ENCODE peak calls at places on chromosomes 13 and 19, in five cellular contexts. R is PC-3, B is endothelial cell of umbilical vein, Y is mucosa of descending colon, T is tibial artery. E is an unnamed sample. For H3K9me3, the result is how much of the 10 kb centered on the place peaks cover.

GRCh38 chr19:2553510-2553909 is 77.6 kb downstream of the GADD45B start:
- DNase-seq in R (no peak), B (no peak), Y (no peak), T (no peak), E (no peak)

GRCh38 chr13:76440568-76440967 is 445.6 kb downstream of the KCTD12 start:
- DNase-seq in R (no peak), B (no peak), Y (no peak), T (no peak), E (no peak)

GRCh38 chr19:50001158-50001557 is 24.0 kb downstream of the VRK3 start:
- DNase-seq in R (no peak), B (no peak), Y (no peak), T (no peak), E (no peak)

GRCh38 chr13:113901642-113902041 is 37.8 kb upstream of the GAS6 start:
- DNase-seq in R (no peak), B (no peak), Y (no peak), T (no peak), E (no peak)

GRCh38 chr13:51623473-51623872 is 39.2 kb downstream of the WDFY2 start:
- DNase-seq in R (no peak), B (no peak), Y (no peak), T (no peak), E (no peak)

GRCh38 chr19:48353682-48354081 is 10.1 kb downstream of the TMEM143 start:
- DNase-seq in R (peak), B (no peak), Y (no peak), T (no peak), E (no peak)

GRCh38 chr13:20714563-20715339 is 11.3 kb downstream of the IL17D start:
- DNase-seq in R (no peak), B (peak), Y (no peak), T (peak), E (no peak)

GRCh38 chr19:31356587-31357314 is 7.5 kb upstream of the TSHZ3 start:
- DNase-seq in R (no peak), B (no peak), Y (peak), T (no peak), E (peak)

GRCh38 chr13:70297219-70297618 is 189.0 kb upstream of the KLHL1 start:
- DNase-seq in R (no peak), B (no peak), Y (no peak), T (no peak), E (no peak)

GRCh38 chr13:35711909-35712308 is 235.4 kb upstream of the MAB21L1 start:
- DNase-seq in R (no peak), B (no peak), Y (no peak), T (no peak), E (no peak)

GRCh38 chr13:113582841-113583631 is 1.5 kb upstream of the TFDP1 start:
- DNase-seq in R (no peak), B (no peak), Y (no peak), T (peak), E (peak)

GRCh38 chr19:29528350-29528945 is 2.7 kb downstream of the VSTM2B start:
- DNase-seq in R (peak), B (peak), Y (peak), T (peak), E (peak)

GRCh38 chr13:57557979-57558529 is 73.5 kb upstream of the PCDH17 start:
- DNase-seq in R (peak), B (peak), Y (no peak), T (no peak), E (no peak)

GRCh38 chr19:40305403-40305802 is 20.3 kb upstream of the AKT2 start:
- DNase-seq in R (peak), B (peak), Y (peak), T (peak), E (peak)

GRCh38 chr19:35902870-35903475 is 644 bp downstream of the HCST start:
- DNase-seq in R (no peak), B (no peak), Y (no peak), T (no peak), E (no peak)

GRCh38 chr19:33368074-33368864 is 5.2 kb upstream of the CEBPG start:
- DNase-seq in R (peak), B (no peak), Y (no peak), T (no peak), E (no peak)

GRCh38 chr13:30371649-30372265 is 50.5 kb upstream of the UBE2L5 start:
- DNase-seq in R (peak), B (peak), Y (peak), T (no peak), E (peak)

GRCh38 chr13:98443329-98443728 is 133.6 kb downstream of the STK24 start:
- DNase-seq in R (peak), B (peak), Y (no peak), T (no peak), E (no peak)

GRCh38 chr13:39215971-39216370 is 177.7 kb downstream of the NHLRC3 start:
- DNase-seq in R (no peak), B (no peak), Y (no peak), T (no peak), E (no peak)

GRCh38 chr19:47901370-47901769 is 15.3 kb upstream of the SULT2A1 start:
- DNase-seq in R (no peak), B (no peak), Y (no peak), T (no peak), E (no peak)

GRCh38 chr13:111902726-111903125 is 164.2 kb upstream of the SOX1 start:
- DNase-seq in R (no peak), B (no peak), Y (no peak), T (no peak), E (no peak)

GRCh38 chr13:77969299-77969698 is 50.7 kb upstream of the EDNRB start:
- DNase-seq in R (no peak), B (no peak), Y (no peak), T (no peak), E (no peak)

GRCh38 chr13:24050292-24050711 is 110.2 kb upstream of the SPATA13 start:
- DNase-seq in R (peak), B (no peak), Y (no peak), T (no peak), E (no peak)

GRCh38 chr13:41590122-41590521 is 132.8 kb downstream of the RGCC start:
- DNase-seq in R (peak), B (no peak), Y (no peak), T (no peak), E (no peak)

GRCh38 chr13:49052801-49053200 is 77.1 kb downstream of the FNDC3A start:
- DNase-seq in R (no peak), B (no peak), Y (no peak), T (no peak), E (no peak)

GRCh38 chr19:43895727-43896126 is 39.4 kb downstream of the ZNF45 start:
- DNase-seq in R (no peak), B (no peak), Y (no peak), T (no peak), E (no peak)

GRCh38 chr13:73198888-73199497 is 140.2 kb downstream of the KLF5 start:
- DNase-seq in R (no peak), B (no peak), Y (no peak), T (no peak), E (no peak)

GRCh38 chr19:48400018-48400742 is 6.7 kb downstream of the GRIN2D start:
- DNase-seq in R (peak), B (peak), Y (peak), T (peak), E (peak)

GRCh38 chr19:31784631-31785237 is 435.5 kb upstream of the TSHZ3 start:
- DNase-seq in R (no peak), B (no peak), Y (no peak), T (no peak), E (no peak)

GRCh38 chr19:29422686-29423085 is 103.1 kb upstream of the VSTM2B start:
- DNase-seq in R (no peak), B (no peak), Y (no peak), T (no peak), E (no peak)

GRCh38 chr13:73273737-73274136 is 214.9 kb downstream of the KLF5 start:
- DNase-seq in R (peak), B (no peak), Y (no peak), T (no peak), E (no peak)

GRCh38 chr19:5470264-5470671 is 15.1 kb downstream of the ZNRF4 start:
- DNase-seq in R (peak), B (no peak), Y (no peak), T (no peak), E (peak)

GRCh38 chr19:18650468-18651001 is 13.7 kb downstream of the KLHL26 start:
- DNase-seq in R (no peak), B (peak), Y (peak), T (peak), E (peak)

GRCh38 chr13:111344471-111345191 is 24.2 kb downstream of the TEX29 start:
- DNase-seq in R (peak), B (no peak), Y (no peak), T (no peak), E (no peak)

GRCh38 chr13:77406644-77407440 is 79.9 kb upstream of the MYCBP2 start:
- DNase-seq in R (no peak), B (no peak), Y (no peak), T (no peak), E (no peak)

GRCh38 chr13:75723927-75724326 is 87.8 kb downstream of the LMO7 start:
- DNase-seq in R (no peak), B (no peak), Y (no peak), T (no peak), E (no peak)

GRCh38 chr13:114007566-114007965 is 33.7 kb upstream of the C13orf46 start:
- DNase-seq in R (no peak), B (no peak), Y (no peak), T (peak), E (no peak)

GRCh38 chr13:23375007-23375971 is 58.2 kb downstream of the SACS start:
- DNase-seq in R (peak), B (peak), Y (peak), T (peak), E (peak)

GRCh38 chr13:51502206-51502651 is 49.4 kb upstream of the INTS6 start:
- DNase-seq in R (no peak), B (no peak), Y (no peak), T (no peak), E (no peak)

DNA sequence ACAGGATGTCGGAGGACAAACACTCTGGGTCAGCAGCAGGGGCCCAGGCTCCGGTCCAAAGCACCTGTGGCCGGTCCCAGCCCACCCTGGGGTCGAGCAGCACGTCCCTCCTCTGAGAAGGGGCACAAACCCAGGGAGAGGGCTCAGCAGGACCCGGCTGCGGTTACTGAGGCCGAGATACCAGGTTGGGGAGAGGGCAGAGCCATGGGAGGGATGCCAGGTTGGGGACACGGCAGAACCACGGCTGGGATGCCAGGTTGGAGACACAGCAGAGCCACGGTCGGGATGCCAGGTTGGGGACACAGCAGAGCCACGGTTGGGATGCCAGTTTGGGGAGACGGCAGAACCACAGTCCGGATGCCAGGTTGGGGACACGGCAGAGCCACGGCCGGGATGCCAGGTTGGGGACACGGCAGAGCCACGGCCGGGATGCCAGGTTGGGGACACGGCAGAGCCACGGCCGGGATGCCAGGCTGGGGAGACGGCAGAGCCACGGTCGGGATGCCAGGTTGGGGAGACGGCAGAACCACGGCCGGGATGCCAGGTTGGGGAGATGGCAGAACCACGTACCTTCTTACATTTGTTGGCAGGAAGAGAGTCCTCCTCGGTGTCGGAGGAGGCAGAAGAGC is 18.5 kb downstream of the MIER2 start:
- DNase-seq in R (no peak), B (no peak), Y (no peak), T (no peak), E (no peak)
- H3K9me3 ChIP-seq in R (under half), B (under half), Y (under half), T (under half), E (under half)

DNA sequence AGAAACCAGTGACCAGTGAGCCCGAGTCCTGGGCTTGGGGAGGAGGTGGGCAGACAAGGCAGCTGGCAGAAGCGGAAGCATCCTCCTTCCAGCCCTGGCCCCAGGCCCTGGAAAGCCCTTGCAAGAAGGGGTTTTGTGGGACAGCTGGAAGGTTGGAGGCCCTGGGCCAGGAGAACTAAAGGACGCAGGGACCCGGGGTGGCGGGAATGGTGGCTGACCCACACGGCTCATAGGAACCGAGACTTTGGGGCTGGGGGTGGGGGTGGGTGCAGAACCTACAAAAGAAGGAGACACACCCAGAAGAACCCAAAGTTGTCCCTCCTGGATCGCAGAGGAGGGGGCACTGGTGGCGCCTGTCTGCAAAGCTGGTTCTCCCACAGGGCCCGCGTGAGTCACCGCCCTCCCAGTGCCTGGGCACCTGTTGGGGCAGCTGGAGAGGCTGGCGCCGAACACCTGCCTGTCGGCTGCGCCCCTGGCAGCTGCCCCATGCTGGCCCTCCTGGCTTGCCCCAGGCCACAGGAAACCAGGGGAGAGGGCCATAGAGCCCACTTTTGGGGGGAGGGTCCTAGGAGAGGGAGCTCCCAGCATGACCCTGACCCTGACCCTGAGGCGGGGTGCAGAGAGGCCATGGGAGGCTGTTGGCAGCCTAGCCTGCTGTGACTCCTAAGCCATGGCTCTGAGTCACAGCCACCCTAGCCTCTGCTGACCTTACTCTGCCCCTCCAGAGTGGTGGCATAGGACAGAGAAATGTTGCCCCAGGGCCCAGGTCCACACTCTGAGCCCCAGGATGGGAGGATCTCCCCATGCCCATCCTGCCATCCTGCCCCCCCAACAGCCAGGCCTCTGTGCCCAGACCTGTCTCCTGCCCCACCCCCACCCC is 768 bp downstream of the DMPK start:
- DNase-seq in R (peak), B (no peak), Y (no peak), T (no peak), E (peak)
- H3K4me3 ChIP-seq in R (no peak), B (no peak), Y (no peak), T (peak), E (peak)

DNA sequence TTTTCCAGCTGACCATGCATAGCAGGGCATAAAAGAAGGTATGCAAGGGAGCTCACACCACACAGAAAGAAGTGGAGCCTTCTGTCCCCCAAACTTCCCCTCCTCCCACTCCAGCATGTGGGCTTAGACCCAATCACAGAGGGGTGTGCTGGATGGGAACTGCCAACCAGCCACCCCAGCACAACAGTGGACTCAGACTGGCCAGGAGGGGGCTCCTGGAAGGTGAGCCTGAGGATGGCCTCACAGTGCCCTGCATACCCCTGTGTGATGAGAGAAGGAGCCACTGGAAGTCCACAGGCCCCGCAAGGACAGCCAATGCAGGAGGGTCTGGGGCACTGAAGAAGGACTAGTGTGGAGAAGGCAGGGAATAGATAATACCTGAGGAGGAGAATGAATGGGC is 106.9 kb upstream of the SERP2 start:
- DNase-seq in R (no peak), B (no peak), Y (no peak), T (no peak), E (no peak)
- TF ChIP-seq CTCF in R (no peak), B (no peak), Y (no peak), T (no peak), E (no peak)

GRCh38 chr19:15623711-15624318 is 8.8 kb downstream of the CYP4F8 start:
- DNase-seq in R (peak), B (no peak), Y (no peak), T (no peak), E (no peak)

GRCh38 chr19:15618321-15618720 is 3.3 kb downstream of the CYP4F8 start:
- DNase-seq in R (no peak), B (no peak), Y (no peak), T (no peak), E (no peak)

GRCh38 chr19:15616627-15617270 is 1.7 kb downstream of the CYP4F8 start:
- DNase-seq in R (no peak), B (no peak), Y (no peak), T (no peak), E (no peak)

GRCh38 chr19:15622991-15623390 is 8.0 kb downstream of the CYP4F8 start:
- DNase-seq in R (peak), B (no peak), Y (peak), T (no peak), E (peak)

GRCh38 chr19:15621801-15622200 is 6.8 kb downstream of the CYP4F8 start:
- DNase-seq in R (no peak), B (no peak), Y (no peak), T (no peak), E (no peak)
- H3K9me3 ChIP-seq in R (under half), B (under half), Y (under half), T (under half), E (under half)

DNA sequence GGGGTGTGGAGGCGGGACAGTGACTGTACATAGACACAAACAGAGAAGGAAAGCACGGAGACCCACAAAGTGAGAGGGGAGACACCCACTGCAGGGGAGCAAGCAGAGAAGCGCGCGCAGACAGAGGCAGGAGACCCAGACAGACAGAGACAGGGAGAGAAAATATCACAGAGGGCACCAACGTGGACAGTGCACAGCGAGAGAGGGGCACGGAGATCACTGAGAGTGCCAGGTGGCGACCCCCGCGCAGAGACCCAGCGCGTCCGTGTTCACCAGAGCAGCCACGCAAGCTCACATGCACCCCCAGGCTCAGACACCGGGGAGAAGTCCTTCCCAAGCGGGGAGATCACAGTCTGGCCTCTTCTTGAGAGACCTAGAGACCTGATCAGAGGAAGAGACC is 1.4 kb upstream of the CACNG7 start:
- DNase-seq in R (no peak), B (no peak), Y (no peak), T (no peak), E (no peak)
- H3K4me3 ChIP-seq in R (no peak), B (no peak), Y (no peak), T (no peak), E (no peak)

GRCh38 chr13:101453784-101454201 is 1.3 kb downstream of the ITGBL1 start:
- DNase-seq in R (peak), B (peak), Y (peak), T (no peak), E (peak)
- TF ChIP-seq CTCF in R (peak), B (peak), Y (no peak), T (peak), E (no peak)